ENCODE peak calls at places on chromosomes 11 and 22, in six cellular contexts. One of them, this sample, is unnamed.

GRCh38 chr22:43627485-43628252 is 184.4 kb downstream of the EFCAB6 start:
- DNase-seq in heart left ventricle: no peak
- DNase-seq in bronchial epithelial cell: no peak
- DNase-seq in CD4-positive, CD25-positive, alpha-beta regulatory T cell: no peak
- DNase-seq in colonic mucosa: no peak
- DNase-seq in HCT116: no peak
- DNase-seq in this sample: no peak

GRCh38 chr11:78040691-78041379 is 17.8 kb upstream of the KCTD14 start:
- DNase-seq in HCT116: no peak
- DNase-seq in CD4-positive, CD25-positive, alpha-beta regulatory T cell: no peak
- DNase-seq in bronchial epithelial cell: no peak
- DNase-seq in heart left ventricle: no peak
- DNase-seq in colonic mucosa: no peak
- DNase-seq in this sample: no peak

GRCh38 chr11:59208956-59209355 is 3.8 kb downstream of the MPEG1 start:
- DNase-seq in HCT116: no peak
- DNase-seq in bronchial epithelial cell: peak
- DNase-seq in heart left ventricle: no peak
- DNase-seq in CD4-positive, CD25-positive, alpha-beta regulatory T cell: no peak
- DNase-seq in colonic mucosa: no peak
- DNase-seq in this sample: no peak

GRCh38 chr11:79440451-79441158 is at the start of gene TENM4:
- DNase-seq in HCT116: no peak
- DNase-seq in colonic mucosa: peak
- DNase-seq in bronchial epithelial cell: peak
- DNase-seq in heart left ventricle: peak
- DNase-seq in CD4-positive, CD25-positive, alpha-beta regulatory T cell: no peak
- DNase-seq in this sample: no peak

GRCh38 chr22:29801796-29802195 is 34.6 kb downstream of the UQCR10 start:
- DNase-seq in heart left ventricle: no peak
- DNase-seq in colonic mucosa: no peak
- DNase-seq in HCT116: no peak
- DNase-seq in CD4-positive, CD25-positive, alpha-beta regulatory T cell: no peak
- DNase-seq in bronchial epithelial cell: no peak
- DNase-seq in this sample: no peak

GRCh38 chr11:36744375-36745168 is 146.5 kb upstream of the RAG2 start:
- DNase-seq in HCT116: peak
- DNase-seq in CD4-positive, CD25-positive, alpha-beta regulatory T cell: peak
- DNase-seq in colonic mucosa: peak
- DNase-seq in heart left ventricle: peak
- DNase-seq in bronchial epithelial cell: peak
- DNase-seq in this sample: peak

GRCh38 chr11:94787798-94788197 is 19.6 kb downstream of the AMOTL1 start:
- DNase-seq in bronchial epithelial cell: no peak
- DNase-seq in HCT116: no peak
- DNase-seq in heart left ventricle: no peak
- DNase-seq in colonic mucosa: no peak
- DNase-seq in CD4-positive, CD25-positive, alpha-beta regulatory T cell: no peak
- DNase-seq in this sample: no peak

GRCh38 chr22:16969508-16970327 is 38.3 kb downstream of the GAB4 start:
- DNase-seq in bronchial epithelial cell: no peak
- DNase-seq in CD4-positive, CD25-positive, alpha-beta regulatory T cell: no peak
- DNase-seq in heart left ventricle: no peak
- DNase-seq in colonic mucosa: no peak
- DNase-seq in HCT116: no peak
- DNase-seq in this sample: no peak

GRCh38 chr11:69826773-69827172 is 7.6 kb upstream of the FGF3 start:
- DNase-seq in colonic mucosa: no peak
- DNase-seq in HCT116: no peak
- DNase-seq in bronchial epithelial cell: no peak
- DNase-seq in CD4-positive, CD25-positive, alpha-beta regulatory T cell: no peak
- DNase-seq in heart left ventricle: no peak
- DNase-seq in this sample: no peak

GRCh38 chr11:122137081-122137793 is 21.2 kb upstream of the BLID start:
- DNase-seq in heart left ventricle: no peak
- DNase-seq in bronchial epithelial cell: peak
- DNase-seq in HCT116: peak
- DNase-seq in CD4-positive, CD25-positive, alpha-beta regulatory T cell: no peak
- DNase-seq in colonic mucosa: no peak
- DNase-seq in this sample: no peak

GRCh38 chr11:43602670-43603069 is 77.9 kb upstream of the HSD17B12 start:
- DNase-seq in CD4-positive, CD25-positive, alpha-beta regulatory T cell: no peak
- DNase-seq in bronchial epithelial cell: no peak
- DNase-seq in HCT116: no peak
- DNase-seq in heart left ventricle: no peak
- DNase-seq in colonic mucosa: no peak
- DNase-seq in this sample: no peak

GRCh38 chr11:79458712-79459111 is 17.9 kb upstream of the TENM4 start:
- DNase-seq in bronchial epithelial cell: no peak
- DNase-seq in heart left ventricle: no peak
- DNase-seq in CD4-positive, CD25-positive, alpha-beta regulatory T cell: no peak
- DNase-seq in HCT116: no peak
- DNase-seq in colonic mucosa: no peak
- DNase-seq in this sample: no peak

GRCh38 chr22:46052801-46053562 is 76.0 kb upstream of the WNT7B start:
- DNase-seq in colonic mucosa: peak
- DNase-seq in bronchial epithelial cell: no peak
- DNase-seq in heart left ventricle: peak
- DNase-seq in CD4-positive, CD25-positive, alpha-beta regulatory T cell: no peak
- DNase-seq in HCT116: no peak
- DNase-seq in this sample: no peak

GRCh38 chr11:75199412-75199955 is 41.1 kb upstream of the TPBGL start:
- DNase-seq in CD4-positive, CD25-positive, alpha-beta regulatory T cell: no peak
- DNase-seq in colonic mucosa: no peak
- DNase-seq in heart left ventricle: no peak
- DNase-seq in bronchial epithelial cell: no peak
- DNase-seq in HCT116: no peak
- DNase-seq in this sample: no peak

GRCh38 chr11:32334822-32335221 is 100.5 kb downstream of the WT1 start:
- DNase-seq in bronchial epithelial cell: no peak
- DNase-seq in colonic mucosa: peak
- DNase-seq in CD4-positive, CD25-positive, alpha-beta regulatory T cell: no peak
- DNase-seq in HCT116: peak
- DNase-seq in heart left ventricle: no peak
- DNase-seq in this sample: no peak

GRCh38 chr22:24051568-24051967 is 40.5 kb downstream of the CABIN1 start:
- DNase-seq in colonic mucosa: no peak
- DNase-seq in bronchial epithelial cell: no peak
- DNase-seq in CD4-positive, CD25-positive, alpha-beta regulatory T cell: no peak
- DNase-seq in heart left ventricle: no peak
- DNase-seq in HCT116: no peak
- DNase-seq in this sample: no peak

GRCh38 chr11:68837583-68838571 is 3.8 kb downstream of the CPT1A start:
- DNase-seq in CD4-positive, CD25-positive, alpha-beta regulatory T cell: no peak
- DNase-seq in heart left ventricle: no peak
- DNase-seq in colonic mucosa: no peak
- DNase-seq in HCT116: no peak
- DNase-seq in bronchial epithelial cell: no peak
- DNase-seq in this sample: no peak

GRCh38 chr11:111602865-111603632 is 800 bp downstream of the SIK2 start:
- DNase-seq in HCT116: no peak
- DNase-seq in colonic mucosa: peak
- DNase-seq in heart left ventricle: peak
- DNase-seq in CD4-positive, CD25-positive, alpha-beta regulatory T cell: peak
- DNase-seq in bronchial epithelial cell: peak
- DNase-seq in this sample: peak

GRCh38 chr22:47158457-47158856 is 396.0 kb downstream of the TBC1D22A start:
- DNase-seq in colonic mucosa: no peak
- DNase-seq in HCT116: no peak
- DNase-seq in bronchial epithelial cell: no peak
- DNase-seq in heart left ventricle: peak
- DNase-seq in CD4-positive, CD25-positive, alpha-beta regulatory T cell: no peak
- DNase-seq in this sample: no peak

GRCh38 chr22:45994516-45995404 is 17.8 kb upstream of the WNT7B start:
- DNase-seq in colonic mucosa: peak
- DNase-seq in bronchial epithelial cell: no peak
- DNase-seq in heart left ventricle: peak
- DNase-seq in HCT116: no peak
- DNase-seq in CD4-positive, CD25-positive, alpha-beta regulatory T cell: peak
- DNase-seq in this sample: no peak

GRCh38 chr22:27074016-27074415 is 416.6 kb downstream of the MIAT start:
- DNase-seq in HCT116: no peak
- DNase-seq in CD4-positive, CD25-positive, alpha-beta regulatory T cell: no peak
- DNase-seq in heart left ventricle: no peak
- DNase-seq in bronchial epithelial cell: no peak
- DNase-seq in colonic mucosa: no peak
- DNase-seq in this sample: no peak

GRCh38 chr11:2934057-2934550 is 4.9 kb upstream of the PHLDA2 start:
- DNase-seq in colonic mucosa: no peak
- DNase-seq in CD4-positive, CD25-positive, alpha-beta regulatory T cell: no peak
- DNase-seq in HCT116: no peak
- DNase-seq in heart left ventricle: no peak
- DNase-seq in bronchial epithelial cell: no peak
- DNase-seq in this sample: no peak

GRCh38 chr11:8501838-8502237 is 92.2 kb downstream of the STK33 start:
- DNase-seq in colonic mucosa: no peak
- DNase-seq in CD4-positive, CD25-positive, alpha-beta regulatory T cell: no peak
- DNase-seq in heart left ventricle: no peak
- DNase-seq in bronchial epithelial cell: peak
- DNase-seq in HCT116: no peak
- DNase-seq in this sample: no peak

GRCh38 chr11:93085097-93085496 is 112.7 kb downstream of the SLC36A4 start:
- DNase-seq in colonic mucosa: no peak
- DNase-seq in CD4-positive, CD25-positive, alpha-beta regulatory T cell: no peak
- DNase-seq in bronchial epithelial cell: no peak
- DNase-seq in heart left ventricle: no peak
- DNase-seq in HCT116: no peak
- DNase-seq in this sample: no peak

GRCh38 chr22:20887375-20887774 is 28.6 kb downstream of the SNAP29 start:
- DNase-seq in heart left ventricle: no peak
- DNase-seq in bronchial epithelial cell: peak
- DNase-seq in CD4-positive, CD25-positive, alpha-beta regulatory T cell: no peak
- DNase-seq in HCT116: no peak
- DNase-seq in colonic mucosa: no peak
- DNase-seq in this sample: no peak
- H3K4me3 ChIP-seq in heart left ventricle: no peak
- H3K4me3 ChIP-seq in bronchial epithelial cell: no peak
- H3K4me3 ChIP-seq in CD4-positive, CD25-positive, alpha-beta regulatory T cell: no peak
- H3K4me3 ChIP-seq in HCT116: no peak
- H3K4me3 ChIP-seq in colonic mucosa: no peak
- H3K4me3 ChIP-seq in this sample: no peak

GRCh38 chr22:22892096-22893052 is 4.8 kb downstream of the IGLL5 start:
- DNase-seq in HCT116: no peak
- DNase-seq in heart left ventricle: no peak
- DNase-seq in CD4-positive, CD25-positive, alpha-beta regulatory T cell: no peak
- DNase-seq in colonic mucosa: no peak
- DNase-seq in bronchial epithelial cell: no peak
- DNase-seq in this sample: no peak
- H3K4me3 ChIP-seq in HCT116: no peak
- H3K4me3 ChIP-seq in heart left ventricle: no peak
- H3K4me3 ChIP-seq in CD4-positive, CD25-positive, alpha-beta regulatory T cell: no peak
- H3K4me3 ChIP-seq in colonic mucosa: no peak
- H3K4me3 ChIP-seq in bronchial epithelial cell: no peak
- H3K4me3 ChIP-seq in this sample: no peak

GRCh38 chr22:38455530-38456271 is 702 bp upstream of the KCNJ4 start:
- DNase-seq in colonic mucosa: no peak
- DNase-seq in CD4-positive, CD25-positive, alpha-beta regulatory T cell: no peak
- DNase-seq in bronchial epithelial cell: no peak
- DNase-seq in HCT116: no peak
- DNase-seq in heart left ventricle: peak
- DNase-seq in this sample: peak
- H3K4me3 ChIP-seq in colonic mucosa: no peak
- H3K4me3 ChIP-seq in CD4-positive, CD25-positive, alpha-beta regulatory T cell: no peak
- H3K4me3 ChIP-seq in bronchial epithelial cell: peak
- H3K4me3 ChIP-seq in HCT116: no peak
- H3K4me3 ChIP-seq in heart left ventricle: peak
- H3K4me3 ChIP-seq in this sample: peak

GRCh38 chr11:12110714-12111481 is 508 bp downstream of the MICAL2 start:
- DNase-seq in CD4-positive, CD25-positive, alpha-beta regulatory T cell: peak
- DNase-seq in heart left ventricle: peak
- DNase-seq in HCT116: no peak
- DNase-seq in bronchial epithelial cell: no peak
- DNase-seq in colonic mucosa: peak
- DNase-seq in this sample: no peak

GRCh38 chr11:12108875-12109453 is 1.4 kb upstream of the MICAL2 start:
- DNase-seq in bronchial epithelial cell: no peak
- DNase-seq in HCT116: no peak
- DNase-seq in CD4-positive, CD25-positive, alpha-beta regulatory T cell: no peak
- DNase-seq in colonic mucosa: no peak
- DNase-seq in heart left ventricle: no peak
- DNase-seq in this sample: no peak

GRCh38 chr11:12110201-12110713 is at the start of gene MICAL2:
- DNase-seq in colonic mucosa: peak
- DNase-seq in CD4-positive, CD25-positive, alpha-beta regulatory T cell: peak
- DNase-seq in bronchial epithelial cell: peak
- DNase-seq in HCT116: peak
- DNase-seq in heart left ventricle: peak
- DNase-seq in this sample: peak

GRCh38 chr11:12111482-12112149 is 1.2 kb downstream of the MICAL2 start:
- DNase-seq in bronchial epithelial cell: no peak
- DNase-seq in colonic mucosa: no peak
- DNase-seq in CD4-positive, CD25-positive, alpha-beta regulatory T cell: no peak
- DNase-seq in heart left ventricle: no peak
- DNase-seq in HCT116: no peak
- DNase-seq in this sample: no peak

GRCh38 chr11:12109591-12110196 is 696 bp upstream of the MICAL2 start:
- DNase-seq in bronchial epithelial cell: peak
- DNase-seq in colonic mucosa: no peak
- DNase-seq in heart left ventricle: no peak
- DNase-seq in HCT116: no peak
- DNase-seq in CD4-positive, CD25-positive, alpha-beta regulatory T cell: no peak
- DNase-seq in this sample: no peak
- H3K4me3 ChIP-seq in bronchial epithelial cell: peak
- H3K4me3 ChIP-seq in colonic mucosa: peak
- H3K4me3 ChIP-seq in heart left ventricle: peak
- H3K4me3 ChIP-seq in HCT116: peak
- H3K4me3 ChIP-seq in CD4-positive, CD25-positive, alpha-beta regulatory T cell: peak
- H3K4me3 ChIP-seq in this sample: peak

GRCh38 chr22:39530136-39530535 is 2.4 kb downstream of the RPS19BP1 start:
- DNase-seq in colonic mucosa: no peak
- DNase-seq in bronchial epithelial cell: no peak
- DNase-seq in CD4-positive, CD25-positive, alpha-beta regulatory T cell: no peak
- DNase-seq in heart left ventricle: no peak
- DNase-seq in HCT116: no peak
- DNase-seq in this sample: no peak
- H3K4me3 ChIP-seq in colonic mucosa: no peak
- H3K4me3 ChIP-seq in bronchial epithelial cell: no peak
- H3K4me3 ChIP-seq in CD4-positive, CD25-positive, alpha-beta regulatory T cell: no peak
- H3K4me3 ChIP-seq in heart left ventricle: no peak
- H3K4me3 ChIP-seq in HCT116: no peak
- H3K4me3 ChIP-seq in this sample: no peak

DNA sequence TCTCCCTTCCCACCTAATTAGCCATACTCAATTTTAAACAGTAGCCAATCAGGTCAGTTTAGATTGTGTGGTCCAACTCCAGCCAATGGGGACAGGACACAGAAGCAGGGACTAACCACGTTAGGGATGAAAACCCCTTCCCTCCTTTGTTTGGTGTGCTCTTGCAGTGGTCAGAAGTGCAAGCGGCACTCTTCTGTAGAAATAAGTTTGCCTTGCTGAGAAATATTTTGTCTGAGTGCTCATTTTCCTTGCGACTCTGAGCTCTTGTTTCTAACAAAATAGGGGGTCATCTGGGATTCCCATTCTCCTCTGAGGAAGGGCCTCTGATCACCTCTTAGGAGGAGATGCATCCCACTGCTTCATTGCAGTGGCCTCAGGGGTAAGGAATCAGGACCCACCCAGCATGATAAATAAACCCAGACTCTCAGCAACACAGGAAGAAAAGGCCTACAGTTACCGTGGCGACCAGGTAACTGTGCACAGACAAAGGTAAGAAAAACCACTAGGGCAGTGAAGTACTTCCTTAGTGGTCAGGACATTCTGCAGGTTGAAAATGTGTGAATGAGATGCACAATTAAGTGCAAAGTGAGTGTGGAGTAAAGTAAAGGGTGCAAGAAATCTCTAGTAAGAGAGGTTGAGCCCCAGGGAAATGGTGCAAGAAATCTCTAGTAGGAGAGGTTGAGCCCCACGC is 55.4 kb downstream of the ZNF280B start:
- DNase-seq in colonic mucosa: no peak
- DNase-seq in HCT116: no peak
- DNase-seq in heart left ventricle: no peak
- DNase-seq in bronchial epithelial cell: no peak
- DNase-seq in CD4-positive, CD25-positive, alpha-beta regulatory T cell: no peak
- DNase-seq in this sample: no peak
- H3K4me3 ChIP-seq in colonic mucosa: no peak
- H3K4me3 ChIP-seq in HCT116: no peak
- H3K4me3 ChIP-seq in heart left ventricle: no peak
- H3K4me3 ChIP-seq in bronchial epithelial cell: no peak
- H3K4me3 ChIP-seq in CD4-positive, CD25-positive, alpha-beta regulatory T cell: no peak
- H3K4me3 ChIP-seq in this sample: no peak